ENCODE peak calls at places on chromosome 4, in nine cellular contexts. U is adrenal gland, G is H9, C is fibroblast of lung, X is epithelial cell of esophagus, K is left lung, N is left ventricle myocardium inferior, Y is AG04449, P is coronary artery. J is an unnamed sample.

GRCh38 chr4:177964061-177964460 is 521.8 kb upstream of the AGA start:
- DNase-seq in U (no peak), G (no peak), C (peak), X (peak), K (no peak), N (no peak), Y (no peak), P (no peak), J (no peak)

GRCh38 chr4:34720563-34720962 is 1523.8 kb downstream of the ARAP2 start:
- DNase-seq in U (no peak), G (no peak), C (peak), X (peak), K (no peak), N (no peak), Y (no peak), P (no peak), J (no peak)

GRCh38 chr4:42845586-42845985 is 46.9 kb upstream of the GRXCR1 start:
- DNase-seq in U (no peak), G (no peak), C (no peak), X (no peak), K (no peak), N (no peak), Y (no peak), P (no peak), J (no peak)

GRCh38 chr4:185215261-185215660 is 5.9 kb downstream of the SNX25 start:
- DNase-seq in U (no peak), G (no peak), C (peak), X (no peak), K (no peak), N (no peak), Y (peak), P (no peak), J (no peak)

GRCh38 chr4:84958434-84958833 is 8.1 kb downstream of the WDFY3 start:
- DNase-seq in U (no peak), G (no peak), C (no peak), X (no peak), K (no peak), N (no peak), Y (no peak), P (no peak), J (no peak)

GRCh38 chr4:38803833-38804653 is 548 bp downstream of the TLR1 start:
- DNase-seq in U (no peak), G (no peak), C (no peak), X (no peak), K (no peak), N (no peak), Y (no peak), P (no peak), J (no peak)

GRCh38 chr4:96776922-96777510 is 937.1 kb downstream of the PDHA2 start:
- DNase-seq in U (no peak), G (no peak), C (no peak), X (no peak), K (no peak), N (no peak), Y (no peak), P (no peak), J (no peak)

GRCh38 chr4:168509786-168510185 is 12.9 kb downstream of the PALLD start:
- DNase-seq in U (no peak), G (no peak), C (peak), X (peak), K (no peak), N (no peak), Y (peak), P (no peak), J (no peak)

GRCh38 chr4:52260507-52261302 is 209.6 kb downstream of the SPATA18 start:
- DNase-seq in U (no peak), G (no peak), C (no peak), X (no peak), K (no peak), N (peak), Y (no peak), P (no peak), J (no peak)

GRCh38 chr4:70721747-70722146 is at the start of gene RUFY3:
- DNase-seq in U (peak), G (no peak), C (peak), X (no peak), K (no peak), N (no peak), Y (peak), P (no peak), J (peak)

GRCh38 chr4:130419576-130419975 is 1323.6 kb downstream of the C4orf33 start:
- DNase-seq in U (no peak), G (no peak), C (no peak), X (no peak), K (no peak), N (no peak), Y (no peak), P (no peak), J (no peak)

GRCh38 chr4:148515248-148515647 is 73.0 kb upstream of the NR3C2 start:
- DNase-seq in U (no peak), G (no peak), C (peak), X (peak), K (no peak), N (no peak), Y (no peak), P (no peak), J (no peak)

GRCh38 chr4:186627226-186627865 is 72.0 kb upstream of the MTNR1A start:
- DNase-seq in U (no peak), G (no peak), C (peak), X (peak), K (no peak), N (no peak), Y (no peak), P (no peak), J (no peak)

GRCh38 chr4:168711197-168712120 is 214.6 kb downstream of the PALLD start:
- DNase-seq in U (no peak), G (no peak), C (peak), X (peak), K (no peak), N (no peak), Y (no peak), P (no peak), J (no peak)

GRCh38 chr4:184265566-184266351 is 48.1 kb upstream of the ENPP6 start:
- DNase-seq in U (no peak), G (no peak), C (peak), X (peak), K (no peak), N (no peak), Y (no peak), P (no peak), J (no peak)

GRCh38 chr4:173735055-173735454 is 205.0 kb upstream of the HAND2 start:
- DNase-seq in U (no peak), G (no peak), C (no peak), X (peak), K (no peak), N (no peak), Y (peak), P (no peak), J (no peak)

GRCh38 chr4:73883306-73883705 is 14.1 kb downstream of the CXCL1 start:
- DNase-seq in U (no peak), G (no peak), C (peak), X (peak), K (no peak), N (no peak), Y (no peak), P (no peak), J (no peak)

GRCh38 chr4:184263910-184264732 is 46.4 kb upstream of the ENPP6 start:
- DNase-seq in U (peak), G (peak), C (peak), X (peak), K (peak), N (peak), Y (peak), P (peak), J (peak)

GRCh38 chr4:76535603-76536380 is 100.8 kb downstream of the SHROOM3 start:
- DNase-seq in U (no peak), G (no peak), C (peak), X (no peak), K (no peak), N (no peak), Y (no peak), P (no peak), J (no peak)

GRCh38 chr4:86033171-86033570 is 326.7 kb downstream of the MAPK10 start:
- DNase-seq in U (no peak), G (no peak), C (peak), X (no peak), K (no peak), N (peak), Y (no peak), P (peak), J (no peak)

GRCh38 chr4:87232241-87232640 is 11.8 kb upstream of the KLHL8 start:
- DNase-seq in U (no peak), G (no peak), C (no peak), X (peak), K (no peak), N (no peak), Y (no peak), P (no peak), J (no peak)

GRCh38 chr4:37531156-37531555 is 155.0 kb downstream of the RELL1 start:
- DNase-seq in U (no peak), G (no peak), C (peak), X (no peak), K (no peak), N (no peak), Y (no peak), P (no peak), J (no peak)

GRCh38 chr4:38562751-38563198 is 101.2 kb upstream of the KLF3 start:
- DNase-seq in U (peak), G (no peak), C (no peak), X (peak), K (no peak), N (peak), Y (no peak), P (no peak), J (no peak)

GRCh38 chr4:157616741-157617472 is 396.4 kb downstream of the GRIA2 start:
- DNase-seq in U (no peak), G (no peak), C (no peak), X (no peak), K (no peak), N (no peak), Y (no peak), P (no peak), J (no peak)

GRCh38 chr4:177596035-177596434 is 153.8 kb upstream of the AGA start:
- DNase-seq in U (peak), G (peak), C (peak), X (peak), K (no peak), N (no peak), Y (peak), P (no peak), J (no peak)

GRCh38 chr4:38314663-38315062 is 349.3 kb upstream of the KLF3 start:
- DNase-seq in U (no peak), G (no peak), C (no peak), X (peak), K (no peak), N (no peak), Y (no peak), P (no peak), J (no peak)

GRCh38 chr4:88623097-88623496 is 30.8 kb downstream of the HERC3 start:
- DNase-seq in U (peak), G (no peak), C (peak), X (peak), K (no peak), N (no peak), Y (peak), P (no peak), J (peak)

GRCh38 chr4:23717528-23718248 is 172.2 kb downstream of the PPARGC1A start:
- DNase-seq in U (no peak), G (no peak), C (peak), X (peak), K (no peak), N (no peak), Y (no peak), P (no peak), J (no peak)

GRCh38 chr4:7850489-7850888 is 89.2 kb downstream of the AFAP1 start:
- DNase-seq in U (no peak), G (no peak), C (no peak), X (no peak), K (no peak), N (no peak), Y (no peak), P (no peak), J (no peak)
- TF ChIP-seq CTCF in U (no peak), G (peak), C (no peak), X (no peak), K (no peak), N (peak), Y (no peak), P (no peak), J (no peak)

GRCh38 chr4:152369903-152370296 is 166.0 kb downstream of the FBXW7 start:
- DNase-seq in U (no peak), G (no peak), C (no peak), X (no peak), K (no peak), N (no peak), Y (no peak), P (no peak), J (no peak)
- TF ChIP-seq CTCF in U (peak), G (peak), C (peak), X (no peak), K (no peak), N (peak), Y (no peak), P (no peak), J (peak)

GRCh38 chr4:101141855-101142254 is 205.5 kb downstream of the PPP3CA start:
- DNase-seq in U (no peak), G (no peak), C (no peak), X (no peak), K (no peak), N (no peak), Y (no peak), P (no peak), J (no peak)
- TF ChIP-seq CTCF in U (no peak), G (no peak), C (no peak), X (no peak), K (no peak), N (no peak), Y (no peak), P (no peak), J (no peak)

GRCh38 chr4:57612279-57612678 is 502.1 kb upstream of the IGFBP7 start:
- DNase-seq in U (no peak), G (no peak), C (no peak), X (no peak), K (no peak), N (no peak), Y (no peak), P (no peak), J (no peak)
- TF ChIP-seq CTCF in U (no peak), G (peak), C (no peak), X (no peak), K (no peak), N (peak), Y (no peak), P (no peak), J (peak)

DNA sequence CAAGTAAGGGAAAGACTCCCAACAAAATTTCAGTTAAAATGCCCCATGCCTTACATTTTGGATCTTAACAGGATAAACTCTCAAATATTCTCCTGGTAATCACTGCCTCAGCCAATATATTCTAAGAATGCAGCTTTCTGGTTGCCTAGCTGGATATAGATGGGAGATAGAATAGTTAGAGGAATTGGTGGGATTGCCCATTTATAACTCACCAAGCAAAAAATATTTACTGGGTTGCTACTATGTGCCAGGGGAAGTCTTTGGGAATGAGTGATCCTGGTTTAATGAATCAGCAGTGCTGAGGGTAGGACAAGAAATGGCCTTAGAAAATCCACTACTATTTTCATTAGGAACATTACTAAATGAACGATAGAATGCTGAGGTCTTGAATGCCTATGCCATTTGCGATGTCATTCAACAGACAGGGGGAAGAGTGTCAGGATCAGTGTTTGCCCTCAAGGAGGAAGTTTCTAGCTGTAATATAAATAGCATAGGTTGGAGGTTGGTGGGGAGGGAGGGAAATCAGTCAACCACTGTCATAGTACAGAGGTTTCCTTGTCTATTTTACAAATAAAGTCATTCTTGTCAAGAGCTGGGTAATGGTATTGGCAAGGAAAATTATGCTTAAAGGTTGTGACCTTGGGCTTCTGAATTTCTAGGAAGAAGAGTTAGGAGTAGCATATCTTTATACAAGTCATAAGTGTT is 63.5 kb downstream of the ENOPH1 start:
- DNase-seq in U (no peak), G (no peak), C (peak), X (no peak), K (no peak), N (no peak), Y (peak), P (no peak), J (peak)
- TF ChIP-seq CTCF in U (no peak), G (no peak), C (no peak), X (no peak), K (no peak), N (no peak), Y (no peak), P (no peak), J (no peak)

GRCh38 chr4:128589384-128589957 is 220.0 kb upstream of the JADE1 start:
- DNase-seq in U (no peak), G (no peak), C (no peak), X (no peak), K (no peak), N (no peak), Y (no peak), P (no peak), J (no peak)

GRCh38 chr4:128590034-128590740 is 219.3 kb upstream of the JADE1 start:
- DNase-seq in U (no peak), G (no peak), C (no peak), X (no peak), K (no peak), N (no peak), Y (no peak), P (no peak), J (no peak)

GRCh38 chr4:128587382-128587781 is 222.1 kb upstream of the JADE1 start:
- DNase-seq in U (no peak), G (no peak), C (no peak), X (no peak), K (no peak), N (no peak), Y (no peak), P (no peak), J (no peak)

GRCh38 chr4:128590773-128591172 is 218.7 kb upstream of the JADE1 start:
- DNase-seq in U (no peak), G (no peak), C (peak), X (no peak), K (no peak), N (no peak), Y (no peak), P (no peak), J (no peak)

GRCh38 chr4:128591482-128591881 is 218.0 kb upstream of the JADE1 start:
- DNase-seq in U (no peak), G (no peak), C (no peak), X (peak), K (no peak), N (no peak), Y (no peak), P (no peak), J (no peak)
- TF ChIP-seq CTCF in U (no peak), G (no peak), C (no peak), X (no peak), K (no peak), N (no peak), Y (no peak), P (no peak), J (no peak)

GRCh38 chr4:123832173-123833026 is 435.8 kb downstream of the SPRY1 start:
- DNase-seq in U (no peak), G (no peak), C (peak), X (peak), K (no peak), N (peak), Y (peak), P (peak), J (peak)
- TF ChIP-seq CTCF in U (no peak), G (no peak), C (no peak), X (no peak), K (no peak), N (no peak), Y (no peak), P (no peak), J (no peak)

GRCh38 chr4:30269850-30270249 is 450.3 kb upstream of the PCDH7 start:
- DNase-seq in U (no peak), G (no peak), C (no peak), X (peak), K (no peak), N (no peak), Y (no peak), P (no peak), J (no peak)
- TF ChIP-seq CTCF in U (peak), G (peak), C (peak), X (peak), K (no peak), N (no peak), Y (no peak), P (no peak), J (no peak)

DNA sequence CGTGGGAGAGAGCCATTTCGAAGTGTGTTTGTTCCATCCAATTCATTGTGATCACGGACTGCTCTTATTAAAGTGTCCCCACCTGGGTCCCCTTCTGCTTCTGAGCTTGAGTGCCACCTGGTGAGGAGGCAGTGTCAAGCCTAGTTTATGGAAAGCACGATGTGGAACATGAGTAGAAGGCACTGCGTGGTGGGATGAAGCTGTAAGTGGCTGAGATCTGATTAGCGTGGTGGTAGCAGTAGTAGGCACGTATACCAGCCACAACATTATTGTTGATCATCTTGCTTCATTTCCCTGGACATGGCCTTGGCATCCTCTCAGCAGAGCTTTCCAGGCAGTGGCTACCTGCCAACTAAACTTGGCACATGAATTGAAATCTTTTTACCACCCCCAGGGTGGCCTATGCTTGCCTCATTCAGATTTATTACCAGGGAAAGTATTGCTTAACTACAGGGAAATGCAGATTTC is 46.4 kb downstream of the GPAT3 start:
- DNase-seq in U (peak), G (no peak), C (peak), X (peak), K (no peak), N (no peak), Y (no peak), P (no peak), J (no peak)
- TF ChIP-seq CTCF in U (no peak), G (no peak), C (no peak), X (peak), K (no peak), N (peak), Y (no peak), P (no peak), J (no peak)

GRCh38 chr4:122150896-122151295 is 1.2 kb upstream of the BLTP1 start:
- DNase-seq in U (no peak), G (no peak), C (no peak), X (no peak), K (no peak), N (no peak), Y (no peak), P (no peak), J (no peak)

GRCh38 chr4:122151982-122152698 is at the start of gene BLTP1:
- DNase-seq in U (peak), G (peak), C (peak), X (peak), K (peak), N (peak), Y (no peak), P (peak), J (peak)

GRCh38 chr4:122152699-122153328 is 683 bp downstream of the BLTP1 start:
- DNase-seq in U (peak), G (peak), C (peak), X (peak), K (peak), N (peak), Y (no peak), P (peak), J (no peak)

GRCh38 chr4:122156819-122157218 is 4.7 kb downstream of the BLTP1 start:
- DNase-seq in U (no peak), G (no peak), C (no peak), X (peak), K (no peak), N (no peak), Y (no peak), P (no peak), J (no peak)
- TF ChIP-seq CTCF in U (no peak), G (no peak), C (no peak), X (no peak), K (no peak), N (no peak), Y (no peak), P (no peak), J (no peak)

J was measured in BJ.